ENCODE peak calls at places on chromosomes 6 and 20, in seven cellular contexts. E is heart left ventricle; I is left ventricle myocardium inferior; C is naive thymus-derived CD4-positive, alpha-beta T cell; G is adipocyte; W is suprapubic skin; H is IMR-90. X is an unnamed sample.
A peak's percentile ranks its signal among the peaks of the same experiment; 100 is the strongest.

GRCh38 chr20:48170625-48171024 is 385.3 kb upstream of the SULF2 start:
- DNase-seq in H (no peak), W (no peak), G (no peak), E (no peak), C (no peak), I (no peak), X (no peak)

GRCh38 chr6:156731436-156731835 is 45.7 kb upstream of the ARID1B start:
- DNase-seq in G (peak; percentile 42), E (no peak), C (no peak), H (peak; percentile 86), W (no peak), I (no peak), X (no peak)

GRCh38 chr6:123016431-123017110 is 20.5 kb downstream of the CLVS2 start:
- DNase-seq in E (no peak), W (no peak), C (no peak), G (no peak), I (no peak), H (no peak), X (no peak)

GRCh38 chr6:89375902-89376301 is 23.4 kb upstream of the UBE2J1 start:
- DNase-seq in H (no peak), C (no peak), G (no peak), E (no peak), I (no peak), W (no peak), X (no peak)

GRCh38 chr6:129774697-129775447 is 64.9 kb upstream of the ARHGAP18 start:
- DNase-seq in W (no peak), G (peak; percentile 90), C (peak; percentile 24), H (peak; percentile 82), I (peak; percentile 43), E (peak; percentile 71), X (peak; percentile 58)

GRCh38 chr6:87766211-87766610 is 64.2 kb upstream of the AKIRIN2 start:
- DNase-seq in W (no peak), C (no peak), I (no peak), G (peak; percentile 19), H (no peak), E (no peak), X (no peak)

GRCh38 chr6:148611213-148611612 is 135.6 kb upstream of the UST start:
- DNase-seq in E (peak; percentile 80), I (peak; percentile 60), G (peak; percentile 54), W (peak; percentile 87), C (no peak), H (no peak), X (peak; percentile 83)

GRCh38 chr20:59920944-59921343 is 12.5 kb downstream of the SYCP2 start:
- DNase-seq in C (no peak), H (peak; percentile 27), E (no peak), I (no peak), G (peak; percentile 53), W (no peak), X (no peak)

GRCh38 chr20:45576995-45577394 is 2.1 kb downstream of the WFDC8 start:
- DNase-seq in G (peak; percentile 4), C (no peak), E (no peak), I (no peak), H (peak; percentile 1), W (no peak), X (no peak)

GRCh38 chr6:37460805-37461204 is 27.8 kb downstream of the CMTR1 start:
- DNase-seq in H (no peak), C (no peak), G (no peak), E (no peak), I (no peak), W (no peak), X (no peak)

GRCh38 chr6:139597781-139598368 is 223.4 kb upstream of the CITED2 start:
- DNase-seq in E (peak; percentile 72), G (peak; percentile 97), C (no peak), W (no peak), I (peak; percentile 51), H (peak; percentile 98), X (peak; percentile 77)

GRCh38 chr20:62980970-62981369 is 25.8 kb downstream of the BHLHE23 start:
- DNase-seq in C (peak; percentile 59), G (peak; percentile 39), E (no peak), W (no peak), I (no peak), H (no peak), X (no peak)

GRCh38 chr6:35786272-35786671 is 5.5 kb downstream of the CLPSL1 start:
- DNase-seq in W (no peak), I (no peak), C (no peak), G (no peak), H (no peak), E (no peak), X (no peak)

GRCh38 chr20:23606652-23607049 is 934 bp upstream of the CST9 start:
- DNase-seq in G (peak; percentile 94), I (peak; percentile 77), C (peak; percentile 41), E (peak; percentile 81), W (no peak), H (peak; percentile 64), X (peak; percentile 86)

GRCh38 chr20:50187403-50188051 is 3.1 kb upstream of the CEBPB start:
- DNase-seq in I (no peak), W (no peak), C (no peak), E (no peak), H (peak; percentile 59), G (peak; percentile 55), X (peak; percentile 70)

GRCh38 chr6:33492093-33492492 is 37.7 kb downstream of the ZBTB9 start:
- DNase-seq in W (no peak), C (no peak), E (no peak), H (no peak), I (no peak), G (no peak), X (no peak)

GRCh38 chr6:28922841-28923317 is 906 bp downstream of the TRIM27 start:
- DNase-seq in I (peak; percentile 47), E (peak; percentile 53), C (peak; percentile 28), W (no peak), H (peak; percentile 31), G (peak; percentile 63), X (no peak)

GRCh38 chr20:31704225-31705119 is 18.2 kb downstream of the BCL2L1 start:
- DNase-seq in H (peak; percentile 66), G (peak; percentile 51), W (no peak), I (peak; percentile 34), C (no peak), E (no peak), X (no peak)
- H3K4me1 ChIP-seq in H (peaks cover 13% of the 10 kb centered on the region), G (peaks cover 60% of the 10 kb centered on the region), W (peaks cover 63% of the 10 kb centered on the region), I (peaks cover 98% of the 10 kb centered on the region), C (peaks cover 7% of the 10 kb centered on the region), E (peaks cover 81% of the 10 kb centered on the region), X (peaks cover 82% of the 10 kb centered on the region)

GRCh38 chr20:36101201-36101600 is 53.3 kb upstream of the EPB41L1 start:
- DNase-seq in G (no peak), W (no peak), C (no peak), H (no peak), E (no peak), I (no peak), X (no peak)

GRCh38 chr20:36104856-36105255 is 49.7 kb upstream of the EPB41L1 start:
- DNase-seq in G (no peak), W (no peak), C (no peak), H (no peak), E (no peak), I (no peak), X (no peak)

GRCh38 chr20:36104244-36104643 is 50.3 kb upstream of the EPB41L1 start:
- DNase-seq in W (no peak), I (no peak), C (no peak), H (no peak), E (no peak), G (no peak), X (no peak)

GRCh38 chr20:36102306-36102705 is 52.2 kb upstream of the EPB41L1 start:
- DNase-seq in G (no peak), I (no peak), E (no peak), C (no peak), W (no peak), H (no peak), X (no peak)

GRCh38 chr20:36102809-36103596 is 51.5 kb upstream of the EPB41L1 start:
- DNase-seq in C (no peak), H (no peak), W (no peak), G (peak; percentile 64), E (no peak), I (no peak), X (no peak)
- H3K4me1 ChIP-seq in C (no peaks in the 10 kb centered on the region), H (no peaks in the 10 kb centered on the region), W (peaks cover 40% of the 10 kb centered on the region), G (peaks cover 31% of the 10 kb centered on the region), E (peaks cover 25% of the 10 kb centered on the region), I (peaks cover 21% of the 10 kb centered on the region), X (no peaks in the 10 kb centered on the region)

GRCh38 chr6:16511723-16512584 is 249.3 kb downstream of the ATXN1 start:
- DNase-seq in H (no peak), E (no peak), G (no peak), W (no peak), I (no peak), C (peak; percentile 14), X (no peak)

GRCh38 chr6:16510245-16510644 is 251.0 kb downstream of the ATXN1 start:
- DNase-seq in H (no peak), G (no peak), C (no peak), E (no peak), I (no peak), W (no peak), X (no peak)

GRCh38 chr6:16514249-16514648 is 247.0 kb downstream of the ATXN1 start:
- DNase-seq in W (no peak), I (no peak), C (peak; percentile 22), H (peak; percentile 76), G (peak; percentile 67), E (no peak), X (no peak)

GRCh38 chr6:16511048-16511660 is 250.1 kb downstream of the ATXN1 start:
- DNase-seq in H (peak; percentile 48), W (no peak), I (no peak), G (peak; percentile 76), C (no peak), E (no peak), X (no peak)

DNA sequence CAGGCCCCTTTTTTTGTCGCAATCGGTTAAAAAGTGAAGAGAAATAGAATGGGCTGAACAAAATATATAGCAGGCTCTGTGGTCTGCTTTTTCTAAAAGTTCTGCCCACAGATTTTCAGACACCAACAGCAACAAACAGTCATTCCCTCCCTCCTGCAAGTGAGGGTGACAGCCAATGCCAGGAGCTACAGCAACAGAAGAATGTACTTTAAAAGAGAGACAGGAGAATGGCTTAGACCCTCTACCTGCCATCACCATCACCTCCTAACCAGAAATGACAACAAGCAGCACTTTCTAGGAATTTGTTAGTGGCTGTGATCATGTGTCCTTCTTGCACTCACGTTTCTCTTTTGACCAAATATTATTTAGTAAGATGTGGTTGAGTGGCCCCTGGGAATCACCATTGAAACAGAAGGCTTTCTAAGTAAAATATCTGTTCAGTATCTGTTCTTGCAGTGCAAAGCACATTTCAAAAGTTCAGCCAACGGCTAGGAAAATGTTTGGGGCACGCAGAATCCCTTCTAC is 248.6 kb downstream of the ATXN1 start:
- DNase-seq in W (no peak), E (no peak), G (no peak), I (no peak), H (no peak), C (no peak), X (no peak)
- H3K4me1 ChIP-seq in W (peaks cover 27% of the 10 kb centered on the region), E (peaks cover 43% of the 10 kb centered on the region), G (no peaks in the 10 kb centered on the region), I (peaks cover 41% of the 10 kb centered on the region), H (peaks cover 5% of the 10 kb centered on the region), C (peaks cover 14% of the 10 kb centered on the region), X (peaks cover 41% of the 10 kb centered on the region)

DNA sequence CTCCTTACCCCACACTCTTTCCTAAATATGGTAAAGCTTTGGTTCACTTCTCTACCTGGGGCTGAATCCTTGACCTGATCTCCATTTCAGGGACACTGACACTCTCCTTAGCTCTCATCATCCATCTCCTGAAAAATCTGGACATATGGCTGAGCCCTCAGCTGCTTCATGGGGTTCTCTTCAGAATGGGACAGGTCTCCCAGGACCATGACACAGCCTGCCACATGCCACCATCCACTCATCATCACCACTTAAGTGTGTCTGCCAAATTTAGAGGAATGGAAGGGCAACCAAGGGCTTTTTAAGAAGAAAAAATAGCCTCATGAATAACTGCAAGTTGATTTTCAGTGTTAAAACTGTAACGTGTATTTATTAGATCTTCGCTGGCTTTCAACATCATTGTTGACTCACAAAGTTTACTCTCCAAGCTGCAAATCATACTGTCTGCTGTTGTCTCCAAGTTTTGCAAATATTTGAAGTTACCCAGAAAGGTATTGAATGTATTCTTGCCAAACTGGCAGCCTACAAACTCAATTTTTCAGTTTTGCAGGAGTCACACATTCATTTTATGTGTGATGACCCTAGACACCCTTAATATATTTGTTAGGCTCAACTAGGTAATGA is 41.1 kb downstream of the HS3ST5 start:
- DNase-seq in W (no peak), E (no peak), G (no peak), I (no peak), H (no peak), C (no peak), X (no peak)
- H3K4me1 ChIP-seq in W (no peaks in the 10 kb centered on the region), E (no peaks in the 10 kb centered on the region), G (no peaks in the 10 kb centered on the region), I (no peaks in the 10 kb centered on the region), H (no peaks in the 10 kb centered on the region), C (no peaks in the 10 kb centered on the region), X (no peaks in the 10 kb centered on the region)

X was measured in psoas muscle.